ENCODE peak calls at places on chromosomes 1 and 21, in six cellular contexts. N, C, L, G, S and V are unnamed samples.

GRCh38 chr1:178393370-178393769 is 103.4 kb downstream of the CLEC20A start:
- DNase-seq in N (no peak), S (no peak), L (no peak), C (no peak), G (no peak), V (no peak)

GRCh38 chr1:233386336-233386735 is 58.8 kb downstream of the MAP3K21 start:
- DNase-seq in C (no peak), L (no peak), S (no peak), N (no peak), G (no peak), V (no peak)

GRCh38 chr1:205591522-205592351 is 40.1 kb downstream of the ELK4 start:
- DNase-seq in C (peak), L (peak), S (peak), G (peak), N (peak), V (peak)

GRCh38 chr1:38213720-38214367 is 167.3 kb upstream of the POU3F1 start:
- DNase-seq in S (peak), L (no peak), N (no peak), C (no peak), G (peak), V (peak)

GRCh38 chr1:32872189-32872898 is 1.6 kb upstream of the FNDC5 start:
- DNase-seq in C (no peak), N (peak), L (peak), S (peak), G (peak), V (peak)

GRCh38 chr1:48831579-48831978 is 54.9 kb upstream of the BEND5 start:
- DNase-seq in N (no peak), L (no peak), S (no peak), G (no peak), C (no peak), V (no peak)

GRCh38 chr1:53257454-53258081 is 19.2 kb upstream of the MAGOH start:
- DNase-seq in L (no peak), N (no peak), G (no peak), S (no peak), C (no peak), V (no peak)

GRCh38 chr21:23639726-23640125 is 1967.6 kb downstream of the MRPL39 start:
- DNase-seq in G (no peak), S (no peak), L (no peak), N (no peak), C (no peak), V (no peak)

GRCh38 chr1:12129624-12130023 is 37.2 kb upstream of the TNFRSF1B start:
- DNase-seq in C (no peak), S (no peak), N (no peak), L (no peak), G (no peak), V (no peak)

GRCh38 chr1:183590225-183591191 is at the start of gene NCF2:
- DNase-seq in S (no peak), C (peak), G (no peak), L (no peak), N (no peak), V (peak)

GRCh38 chr1:153261793-153262371 is 2.4 kb downstream of the LORICRIN start:
- DNase-seq in S (no peak), C (no peak), N (no peak), L (no peak), G (no peak), V (no peak)

GRCh38 chr1:203557390-203557789 is 63.4 kb downstream of the OPTC start:
- DNase-seq in G (no peak), S (no peak), C (no peak), N (no peak), L (no peak), V (no peak)
- TF ChIP-seq MYC in G (no peak), S (no peak), C (no peak), N (no peak), L (no peak), V (no peak)

DNA sequence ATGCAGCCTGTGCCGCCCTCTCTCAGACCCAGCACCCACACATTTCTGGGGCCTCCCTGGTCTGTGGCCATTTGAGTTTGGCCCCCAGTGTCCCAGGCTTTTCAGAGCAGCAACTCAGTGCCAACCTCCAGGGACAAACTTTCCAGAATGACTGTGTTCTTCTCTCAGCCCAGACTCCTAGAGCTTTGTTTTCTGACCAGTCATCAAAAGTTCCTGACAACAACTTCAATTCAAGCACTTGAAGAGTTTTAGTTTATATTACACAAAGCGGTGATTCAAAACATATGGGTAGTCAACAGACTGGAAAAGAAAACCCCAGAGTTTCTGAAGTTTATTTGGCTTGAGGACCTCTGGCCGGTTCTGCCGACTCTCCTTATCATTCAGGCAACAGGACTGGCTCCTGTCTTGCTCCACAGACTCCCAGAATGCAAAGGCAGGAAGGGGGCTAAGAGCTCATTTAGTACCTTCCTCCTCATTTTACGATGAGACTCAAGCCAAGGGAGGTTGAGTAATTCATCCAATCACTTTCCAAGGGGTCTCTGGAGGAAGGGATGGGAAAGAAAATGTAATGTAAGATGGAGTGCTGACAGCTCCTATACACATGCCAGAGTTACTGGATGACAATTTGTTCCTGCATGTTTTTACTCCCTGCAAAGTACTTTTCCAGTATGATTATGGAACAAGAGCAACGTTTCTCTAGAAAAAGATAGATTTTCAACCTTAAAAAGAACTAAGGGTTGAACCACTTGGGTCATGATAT is 27.0 kb upstream of the TIAM1 start:
- DNase-seq in G (no peak), S (no peak), L (no peak), C (no peak), N (no peak), V (no peak)
- TF ChIP-seq MYC in G (no peak), S (no peak), L (no peak), C (no peak), N (no peak), V (no peak)

DNA sequence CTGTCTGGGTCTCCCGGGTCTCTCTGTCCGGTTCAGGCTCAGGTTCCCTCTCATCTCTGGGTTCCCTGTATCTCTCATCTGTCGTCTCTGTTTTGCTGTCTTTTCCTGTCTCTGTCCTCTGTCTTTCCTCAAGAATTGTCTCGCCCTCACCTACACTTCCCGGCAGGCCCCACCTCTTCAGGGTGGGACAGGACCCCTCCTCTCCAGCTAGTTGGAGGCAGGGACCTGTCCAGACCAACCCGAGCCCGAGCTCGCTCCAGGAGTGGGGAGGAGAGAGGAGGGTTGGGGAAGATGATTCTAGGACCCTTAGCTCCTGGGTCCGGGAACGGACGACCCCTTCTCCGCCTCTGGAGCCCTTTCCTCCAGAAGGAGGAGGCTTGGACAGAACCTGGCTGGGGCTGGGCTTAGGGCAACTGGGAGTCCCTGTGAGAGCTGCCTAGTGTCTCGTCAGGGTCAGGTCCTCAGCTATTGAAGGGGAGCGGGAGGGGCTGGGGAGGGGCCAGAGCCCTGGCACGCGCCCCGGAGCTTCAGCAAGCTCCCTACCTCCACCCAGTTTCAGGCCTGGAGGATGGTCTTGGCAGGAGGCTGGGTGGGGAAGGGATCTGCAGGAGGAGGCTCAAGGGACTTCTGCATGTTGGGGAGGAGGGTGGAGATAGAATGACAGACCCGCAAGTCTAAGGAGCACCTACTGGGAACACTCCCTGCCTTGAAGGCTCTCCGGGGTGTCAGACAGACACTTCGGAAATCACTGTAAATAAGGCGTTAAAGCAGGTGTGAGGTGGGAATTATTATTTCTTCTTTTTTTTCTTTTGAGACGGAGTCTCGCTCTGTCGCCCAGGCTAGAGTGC is 26.3 kb upstream of the EPB41 start:
- DNase-seq in G (peak), L (no peak), S (peak), N (no peak), C (no peak), V (peak)
- TF ChIP-seq MYC in G (no peak), L (no peak), S (no peak), N (no peak), C (no peak), V (no peak)

GRCh38 chr21:32604484-32604883 is 7.7 kb downstream of the CFAP298 start:
- DNase-seq in C (no peak), S (no peak), L (no peak), N (no peak), G (no peak), V (no peak)
- TF ChIP-seq MYC in C (no peak), S (no peak), L (no peak), N (no peak), G (no peak), V (no peak)

DNA sequence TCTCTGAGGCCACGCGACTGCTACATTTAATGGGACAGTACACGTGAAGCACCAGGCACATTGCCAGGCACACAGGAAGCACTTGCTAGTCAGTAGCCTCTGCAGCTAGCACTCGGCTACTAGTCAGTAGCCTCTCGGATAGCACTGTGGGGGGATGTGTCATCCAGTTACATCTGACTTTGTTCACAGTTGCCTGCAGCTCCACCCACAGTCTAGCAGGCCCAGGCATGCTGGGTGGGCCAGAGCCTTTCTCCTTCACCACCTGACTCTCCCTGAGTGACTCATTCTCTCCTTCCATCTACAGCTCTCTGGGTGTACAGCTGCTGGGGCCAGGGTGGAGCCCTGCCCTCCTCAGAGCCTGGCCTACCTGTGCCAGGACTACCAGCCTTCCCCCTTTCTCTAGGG is 51.5 kb downstream of the PTPRF start:
- DNase-seq in G (peak), L (peak), N (peak), S (peak), C (peak), V (peak)
- TF ChIP-seq MYC in G (no peak), L (no peak), N (no peak), S (no peak), C (no peak), V (no peak)

GRCh38 chr1:25679170-25679569 is 62.6 kb downstream of the MAN1C1 start:
- DNase-seq in N (no peak), L (no peak), G (no peak), S (no peak), C (no peak), V (no peak)

GRCh38 chr1:25675729-25676476 is 59.3 kb downstream of the MAN1C1 start:
- DNase-seq in L (no peak), S (no peak), G (no peak), C (peak), N (no peak), V (no peak)

GRCh38 chr1:25673962-25674928 is 57.7 kb downstream of the MAN1C1 start:
- DNase-seq in S (no peak), N (no peak), G (no peak), C (no peak), L (no peak), V (no peak)

GRCh38 chr1:25677193-25677773 is 60.7 kb downstream of the MAN1C1 start:
- DNase-seq in G (no peak), L (no peak), C (no peak), N (no peak), S (no peak), V (no peak)

GRCh38 chr1:25676488-25676887 is 59.9 kb downstream of the MAN1C1 start:
- DNase-seq in N (no peak), S (no peak), G (peak), L (no peak), C (no peak), V (no peak)
- TF ChIP-seq MYC in N (no peak), S (no peak), G (no peak), L (no peak), C (no peak), V (no peak)

GRCh38 chr1:24609949-24610517 is 33.1 kb upstream of the SRRM1 start:
- DNase-seq in C (no peak), L (no peak), S (no peak), N (no peak), G (no peak), V (no peak)

GRCh38 chr1:24605534-24606295 is 37.4 kb upstream of the SRRM1 start:
- DNase-seq in S (no peak), G (no peak), N (no peak), C (no peak), L (peak), V (no peak)

GRCh38 chr1:24606621-24607020 is 36.5 kb upstream of the SRRM1 start:
- DNase-seq in S (no peak), L (no peak), N (no peak), G (no peak), C (no peak), V (no peak)

GRCh38 chr1:24600551-24600950 is 42.6 kb upstream of the SRRM1 start:
- DNase-seq in L (no peak), G (no peak), S (no peak), C (no peak), N (no peak), V (no peak)

DNA sequence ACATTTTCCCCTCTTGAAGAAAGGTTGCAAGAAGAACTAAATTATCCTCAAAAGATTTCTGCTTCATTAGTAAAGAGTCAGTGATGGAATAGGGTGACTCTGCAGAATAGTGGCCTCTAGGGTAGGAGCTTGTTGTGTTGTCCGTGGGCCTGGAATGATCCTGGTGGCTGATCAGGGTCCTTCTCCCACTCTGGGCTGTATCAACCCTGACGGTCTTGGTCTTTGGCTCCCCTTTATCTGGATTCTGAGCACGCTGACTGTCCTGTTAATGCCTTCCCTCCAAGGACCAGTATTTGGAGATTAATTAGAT is 36.9 kb upstream of the SRRM1 start:
- DNase-seq in N (no peak), G (no peak), C (no peak), L (no peak), S (no peak), V (no peak)
- TF ChIP-seq MYC in N (no peak), G (no peak), C (no peak), L (no peak), S (no peak), V (no peak)

DNA sequence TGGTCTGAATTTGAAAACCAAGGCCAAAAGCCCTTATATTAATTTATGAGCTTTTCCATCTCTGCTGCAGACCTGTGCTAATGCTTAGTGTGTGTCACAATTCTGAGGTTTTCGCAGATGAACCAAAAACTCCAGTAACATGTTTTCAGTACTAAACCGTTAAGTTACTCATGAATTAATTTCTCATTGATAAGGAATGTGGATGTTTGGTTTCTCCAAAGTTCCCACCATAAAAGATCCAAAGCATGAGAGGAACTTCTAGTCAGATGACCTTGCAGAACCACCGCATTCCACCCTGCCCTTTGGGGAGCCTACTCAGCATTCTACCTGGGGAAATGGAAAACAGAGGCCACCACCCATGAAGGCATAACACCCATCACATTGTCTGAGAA is 7.5 kb upstream of the LEPR start:
- DNase-seq in L (no peak), N (no peak), G (no peak), C (no peak), S (no peak), V (no peak)
- TF ChIP-seq MYC in L (no peak), N (no peak), G (no peak), C (no peak), S (no peak), V (no peak)

DNA sequence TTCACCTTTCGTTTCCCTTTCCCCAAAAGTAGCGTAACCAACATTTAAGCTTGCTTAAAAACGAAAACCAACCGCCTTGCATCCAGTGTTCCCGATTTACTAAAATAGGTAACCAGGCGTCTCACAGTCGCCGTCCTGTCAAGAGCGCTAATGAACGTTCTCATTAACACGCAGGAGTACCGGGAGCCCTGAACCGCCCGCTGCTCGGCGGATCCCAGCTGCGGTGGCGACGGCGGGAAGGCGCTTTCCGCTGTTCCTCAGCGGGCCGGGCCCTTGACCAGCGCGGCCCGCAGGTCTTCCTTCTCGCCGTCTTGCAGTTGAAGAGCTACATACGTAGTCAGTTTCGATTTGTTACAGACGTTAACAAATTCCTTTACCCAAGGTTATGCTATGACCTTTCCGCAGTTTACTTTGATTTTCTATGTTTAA is 2.0 kb downstream of the OLIG1 start:
- DNase-seq in C (no peak), N (no peak), L (no peak), S (no peak), G (peak), V (peak)
- TF ChIP-seq MYC in C (no peak), N (no peak), L (no peak), S (no peak), G (no peak), V (no peak)

DNA sequence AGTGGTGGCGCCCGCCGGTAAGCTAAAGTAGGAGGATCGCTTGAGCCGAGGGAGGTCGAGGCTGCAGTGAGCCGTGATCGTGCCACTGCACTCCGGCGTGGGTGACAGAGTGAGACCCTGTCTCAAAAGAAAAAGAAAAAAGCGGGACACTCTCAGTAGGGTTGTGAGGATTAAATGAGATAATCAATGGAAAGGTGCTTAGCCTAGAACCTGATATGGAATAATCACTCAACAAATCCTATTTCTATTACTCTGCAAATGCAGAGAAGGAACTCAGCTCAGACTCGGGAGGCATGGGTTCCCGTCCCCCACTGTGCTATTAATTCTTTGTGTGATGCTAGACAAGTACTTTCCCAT is 541 bp upstream of the LUZP1 start:
- DNase-seq in S (no peak), C (no peak), N (no peak), G (no peak), L (no peak), V (no peak)
- TF ChIP-seq MYC in S (no peak), C (no peak), N (no peak), G (no peak), L (no peak), V (no peak)